ENCODE peak calls at places on chromosomes 6 and 20, in ten cellular contexts. X, T, Y, C, M, A, U, W, D and L are unnamed samples. For H3K9me3, the result is how much of the 10 kb centered on the place peaks cover.

GRCh38 chr6:168122011-168122410 is 43.0 kb upstream of the FRMD1 start:
- DNase-seq in U (no peak), A (no peak), Y (no peak), T (no peak), X (no peak), W (no peak), D (no peak), C (no peak), M (no peak), L (no peak)

GRCh38 chr6:138000955-138001354 is 106.3 kb downstream of the PERP start:
- DNase-seq in X (no peak), Y (no peak), A (no peak), M (no peak), D (no peak), T (no peak), U (no peak), C (no peak), W (no peak), L (no peak)

GRCh38 chr6:31821301-31822037 is 6.1 kb upstream of the HSPA1B start:
- DNase-seq in W (peak), T (no peak), M (peak), Y (peak), X (no peak), A (peak), U (peak), C (peak), D (peak), L (no peak)

GRCh38 chr6:105972440-105972839 is 113.7 kb upstream of the PRDM1 start:
- DNase-seq in Y (no peak), T (no peak), D (no peak), U (no peak), X (no peak), C (no peak), M (no peak), A (no peak), W (no peak), L (no peak)

GRCh38 chr6:90425161-90425641 is 128.6 kb upstream of the BACH2 start:
- DNase-seq in U (no peak), C (no peak), D (no peak), W (no peak), X (no peak), Y (no peak), M (no peak), A (no peak), T (no peak), L (no peak)

GRCh38 chr6:16683524-16684194 is 77.6 kb downstream of the ATXN1 start:
- DNase-seq in U (peak), A (peak), C (peak), T (no peak), Y (no peak), W (no peak), M (no peak), X (no peak), D (peak), L (peak)

GRCh38 chr20:43947316-43947710 is 32.7 kb downstream of the TOX2 start:
- DNase-seq in X (no peak), M (no peak), U (no peak), C (no peak), A (peak), Y (no peak), T (no peak), W (no peak), D (no peak), L (no peak)

GRCh38 chr6:89045585-89045984 is 35.0 kb upstream of the PNRC1 start:
- DNase-seq in Y (no peak), D (no peak), M (no peak), C (no peak), A (peak), X (no peak), T (no peak), W (no peak), U (no peak), L (no peak)

GRCh38 chr6:34536251-34536958 is 19.7 kb downstream of the SPDEF start:
- DNase-seq in D (no peak), T (no peak), Y (peak), U (no peak), M (no peak), A (no peak), W (no peak), C (no peak), X (no peak), L (no peak)

GRCh38 chr6:113495521-113495920 is 361.6 kb upstream of the MARCKS start:
- DNase-seq in A (peak), C (peak), T (no peak), X (no peak), M (no peak), U (no peak), W (no peak), D (peak), Y (no peak), L (no peak)

GRCh38 chr6:106820412-106820852 is 154.1 kb downstream of the CD24 start:
- DNase-seq in M (no peak), Y (no peak), T (no peak), C (no peak), D (peak), X (no peak), A (peak), U (no peak), W (no peak), L (no peak)

GRCh38 chr6:151276112-151276745 is 36.5 kb downstream of the AKAP12 start:
- DNase-seq in M (peak), C (peak), W (peak), Y (no peak), A (peak), X (no peak), T (no peak), D (peak), U (peak), L (no peak)

GRCh38 chr6:44409207-44409796 is 21.8 kb downstream of the CDC5L start:
- DNase-seq in Y (no peak), C (no peak), W (no peak), D (no peak), T (no peak), A (no peak), M (no peak), X (no peak), U (no peak), L (no peak)

GRCh38 chr6:167565884-167566491 is 241.1 kb downstream of the TTLL2 start:
- DNase-seq in C (no peak), D (no peak), U (peak), W (peak), T (no peak), A (no peak), X (no peak), Y (no peak), M (no peak), L (no peak)

GRCh38 chr6:100339574-100340255 is 125.0 kb downstream of the SIM1 start:
- DNase-seq in D (no peak), C (peak), A (no peak), U (no peak), X (no peak), T (no peak), W (no peak), M (no peak), Y (no peak), L (no peak)

GRCh38 chr6:18389479-18389878 is 2.3 kb downstream of the RNF144B start:
- DNase-seq in D (peak), M (no peak), X (no peak), U (no peak), T (no peak), A (peak), W (no peak), C (peak), Y (no peak), L (no peak)

GRCh38 chr6:127462391-127462790 is 3.2 kb upstream of the KIAA0408 start:
- DNase-seq in M (no peak), A (peak), X (no peak), U (no peak), W (no peak), C (no peak), D (no peak), T (no peak), Y (no peak), L (no peak)

GRCh38 chr20:3559231-3559630 is 88.4 kb downstream of the ATRN start:
- DNase-seq in W (no peak), X (no peak), U (no peak), D (no peak), M (no peak), A (no peak), T (no peak), Y (no peak), C (no peak), L (no peak)

GRCh38 chr20:56422131-56422823 is 10.2 kb downstream of the CASS4 start:
- DNase-seq in X (no peak), W (no peak), A (peak), T (no peak), C (peak), D (peak), Y (no peak), U (no peak), M (no peak), L (no peak)

GRCh38 chr6:169046483-169047192 is 207.0 kb downstream of the THBS2 start:
- DNase-seq in T (no peak), C (peak), X (no peak), A (peak), W (no peak), D (peak), M (no peak), Y (no peak), U (no peak), L (no peak)

GRCh38 chr20:2955257-2955950 is 82.1 kb downstream of the PTPRA start:
- DNase-seq in C (no peak), Y (no peak), M (no peak), T (no peak), A (peak), X (no peak), W (no peak), U (no peak), D (peak), L (no peak)

GRCh38 chr6:13302291-13302690 is 26.0 kb downstream of the TBC1D7 start:
- DNase-seq in Y (no peak), D (no peak), T (no peak), A (no peak), C (no peak), U (no peak), W (no peak), X (no peak), M (no peak), L (no peak)

GRCh38 chr20:11979306-11980128 is 61.8 kb downstream of the BTBD3 start:
- DNase-seq in C (no peak), D (no peak), A (no peak), M (no peak), X (no peak), W (no peak), U (no peak), Y (no peak), T (no peak), L (no peak)

GRCh38 chr6:169073311-169073710 is 180.3 kb downstream of the THBS2 start:
- DNase-seq in M (no peak), X (no peak), A (peak), C (no peak), W (no peak), Y (no peak), T (no peak), D (peak), U (no peak), L (no peak)

GRCh38 chr6:110421749-110422443 is 6.5 kb upstream of the DDO start:
- DNase-seq in D (no peak), A (no peak), W (no peak), C (no peak), Y (no peak), U (no peak), X (no peak), M (no peak), T (no peak), L (no peak)

GRCh38 chr20:30503992-30504570 is 753.4 kb upstream of the DEFB115 start:
- DNase-seq in X (no peak), Y (no peak), M (no peak), U (no peak), W (no peak), A (no peak), C (no peak), D (no peak), T (no peak), L (no peak)

GRCh38 chr20:30502670-30503069 is 754.8 kb upstream of the DEFB115 start:
- DNase-seq in X (no peak), C (no peak), M (no peak), W (no peak), T (no peak), U (no peak), Y (no peak), A (no peak), D (peak), L (no peak)

GRCh38 chr20:30505566-30505965 is 751.9 kb upstream of the DEFB115 start:
- DNase-seq in A (no peak), U (no peak), T (no peak), M (no peak), X (no peak), C (no peak), Y (no peak), D (no peak), W (no peak), L (no peak)

GRCh38 chr20:30500829-30501440 is 756.5 kb upstream of the DEFB115 start:
- DNase-seq in U (no peak), C (no peak), M (no peak), D (no peak), W (no peak), X (no peak), T (no peak), Y (no peak), A (no peak), L (no peak)

DNA sequence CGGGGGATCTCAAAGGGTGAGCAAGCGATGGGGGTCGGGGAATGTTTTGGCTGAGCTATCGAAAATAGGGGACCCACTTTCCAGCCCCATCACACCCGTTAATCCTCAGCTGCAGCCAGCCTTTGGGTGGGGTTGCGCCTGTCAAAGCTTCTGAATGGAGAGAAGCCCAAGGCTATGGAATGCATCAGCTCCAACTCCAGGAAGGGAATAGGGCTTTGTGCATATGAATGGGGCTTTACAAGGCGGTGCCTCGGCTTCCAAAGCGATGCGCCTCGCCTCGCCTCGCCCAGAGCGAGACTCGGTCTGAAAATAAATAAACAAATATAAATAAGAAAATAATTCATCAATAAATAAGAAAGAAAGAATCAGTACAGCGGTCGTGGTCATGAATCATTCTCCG is 751.4 kb upstream of the DEFB115 start:
- DNase-seq in Y (no peak), T (no peak), D (no peak), C (no peak), U (no peak), A (no peak), X (no peak), W (no peak), M (no peak), L (no peak)
- H3K9me3 ChIP-seq in Y (under half), T (under half), D (under half), C (under half), U (under half), A (under half), X (under half), W (under half), M (under half), L (under half)

GRCh38 chr6:281469-282103 is 10.7 kb upstream of the DUSP22 start:
- DNase-seq in M (no peak), A (no peak), T (no peak), Y (no peak), W (no peak), X (no peak), D (no peak), U (no peak), C (no peak), L (no peak)
- H3K9me3 ChIP-seq in M (under half), A (under half), T (under half), Y (under half), W (under half), X (under half), D (under half), U (under half), C (under half), L (under half)

GRCh38 chr6:354631-355280 is 36.8 kb upstream of the IRF4 start:
- DNase-seq in C (no peak), Y (no peak), A (no peak), T (no peak), M (no peak), X (no peak), U (no peak), W (no peak), D (no peak), L (no peak)
- H3K9me3 ChIP-seq in C (under half), Y (under half), A (under half), T (under half), M (under half), X (under half), U (under half), W (under half), D (under half), L (under half)

DNA sequence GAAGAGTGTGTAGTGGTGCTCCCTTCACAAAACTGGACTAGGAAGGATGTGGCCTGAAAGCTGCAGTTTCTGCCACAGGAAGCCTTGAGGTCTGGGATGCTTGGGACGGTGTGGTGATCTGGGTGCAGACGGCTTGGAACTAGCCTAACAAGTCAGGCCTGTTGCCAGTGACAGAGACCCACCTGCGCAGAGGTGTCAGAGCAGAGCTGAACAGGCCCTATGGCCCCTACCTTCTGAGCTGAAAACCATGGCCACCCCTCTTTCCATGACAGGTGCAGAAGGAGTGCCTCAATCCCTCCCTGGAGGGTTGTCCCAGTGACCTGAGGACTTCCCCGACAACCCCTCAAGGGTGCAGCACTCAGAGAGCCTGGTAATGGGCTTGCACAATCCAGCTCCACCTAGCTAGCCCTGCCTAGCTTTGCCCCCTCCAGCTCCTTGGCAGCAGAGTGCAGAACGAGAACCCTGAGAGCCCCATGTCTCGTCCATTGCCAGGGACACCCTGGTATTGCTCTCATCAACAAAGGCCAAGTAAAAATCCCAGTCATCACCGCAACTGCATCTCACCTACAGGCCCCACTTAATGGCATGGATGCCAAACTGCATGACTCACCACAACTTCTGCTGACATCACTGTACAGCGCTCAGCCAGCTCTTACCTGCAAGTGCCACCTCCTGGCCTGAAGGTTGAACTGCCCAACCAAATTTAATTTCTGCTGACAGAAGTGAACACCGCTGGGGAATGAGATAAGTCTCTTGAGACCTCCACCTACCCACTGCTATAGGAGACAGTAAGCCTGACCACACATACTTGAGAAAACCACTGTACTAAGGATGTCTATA is 563.1 kb downstream of the TFAP2A start:
- DNase-seq in T (no peak), A (peak), C (peak), W (no peak), X (no peak), Y (no peak), U (no peak), D (no peak), M (no peak), L (no peak)
- H3K9me3 ChIP-seq in T (under half), A (under half), C (under half), W (half or more), X (under half), Y (under half), U (under half), D (under half), M (under half), L (under half)

DNA sequence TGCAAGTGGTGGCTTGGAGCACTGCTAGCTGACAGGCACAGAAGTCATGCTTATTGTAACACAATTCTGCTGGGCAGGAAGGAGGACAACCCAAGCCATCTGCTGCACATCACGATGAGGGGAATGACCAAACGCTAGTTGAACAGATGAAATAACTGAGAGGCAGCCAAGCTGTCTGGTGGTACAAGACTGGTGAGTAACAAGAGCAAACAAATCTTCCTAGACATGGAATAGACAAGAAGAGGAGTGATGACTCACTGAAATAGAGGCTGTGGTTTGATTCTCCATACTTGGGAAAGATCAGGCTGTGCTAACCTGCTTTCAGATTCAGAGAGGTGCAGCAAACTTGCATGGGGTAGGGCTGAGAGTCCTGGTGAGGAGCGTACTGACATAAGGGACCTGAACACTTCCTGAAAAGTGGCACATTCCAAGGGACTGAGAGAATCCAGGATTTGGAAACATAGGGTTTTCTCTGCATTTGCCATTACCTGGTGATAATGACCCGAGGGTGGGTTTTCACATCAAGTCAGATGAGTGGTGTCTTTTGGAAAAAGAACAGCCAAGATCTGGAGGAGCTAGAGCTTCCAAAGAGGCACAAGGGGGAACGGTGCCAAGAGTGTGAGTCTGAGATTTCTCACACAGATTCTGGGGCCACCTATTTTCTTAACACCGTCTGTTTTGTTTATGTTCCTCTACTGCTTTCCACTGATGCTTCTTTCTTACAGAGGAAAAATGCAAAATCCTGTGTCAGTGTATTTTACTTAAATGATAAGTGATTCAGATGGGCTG is 60.0 kb downstream of the PRL start:
- DNase-seq in A (peak), X (no peak), Y (no peak), D (peak), W (no peak), C (peak), T (no peak), M (no peak), U (peak), L (no peak)
- H3K9me3 ChIP-seq in A (under half), X (under half), Y (under half), D (under half), W (under half), C (under half), T (under half), M (under half), U (under half), L (under half)

DNA sequence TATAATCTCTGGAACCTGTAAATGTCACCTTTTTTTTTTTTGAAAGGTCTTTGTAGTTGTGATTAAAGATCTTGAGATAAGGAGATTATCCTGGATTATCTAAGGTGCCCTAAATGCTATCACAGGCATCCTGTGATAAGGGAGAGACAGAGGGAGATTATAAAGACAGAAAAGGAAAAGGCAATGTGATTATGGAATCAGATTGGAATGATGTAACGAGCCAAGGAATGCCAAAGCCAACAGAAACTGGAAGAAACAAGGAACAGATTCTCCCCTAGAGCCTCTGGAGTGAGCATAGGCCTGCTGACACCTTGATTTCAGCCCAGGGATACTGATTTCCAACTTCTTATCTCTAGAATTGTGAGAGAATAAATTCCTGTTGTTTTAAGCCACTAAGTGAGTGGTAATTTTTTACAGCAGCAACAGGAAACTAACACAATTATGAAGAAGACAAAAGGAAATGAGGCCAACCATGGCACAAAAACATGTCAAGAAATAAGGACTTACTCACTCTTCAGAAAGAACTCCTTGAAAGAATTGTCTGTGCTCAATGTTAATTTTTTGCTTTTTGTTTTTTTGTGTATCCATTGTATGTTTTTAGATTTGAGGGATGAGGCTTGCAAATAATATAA is 82.7 kb downstream of the CFAP61 start:
- DNase-seq in T (no peak), A (no peak), M (no peak), Y (no peak), W (no peak), D (no peak), U (no peak), X (no peak), C (no peak), L (no peak)
- H3K9me3 ChIP-seq in T (under half), A (under half), M (under half), Y (under half), W (half or more), D (under half), U (under half), X (under half), C (under half), L (under half)

DNA sequence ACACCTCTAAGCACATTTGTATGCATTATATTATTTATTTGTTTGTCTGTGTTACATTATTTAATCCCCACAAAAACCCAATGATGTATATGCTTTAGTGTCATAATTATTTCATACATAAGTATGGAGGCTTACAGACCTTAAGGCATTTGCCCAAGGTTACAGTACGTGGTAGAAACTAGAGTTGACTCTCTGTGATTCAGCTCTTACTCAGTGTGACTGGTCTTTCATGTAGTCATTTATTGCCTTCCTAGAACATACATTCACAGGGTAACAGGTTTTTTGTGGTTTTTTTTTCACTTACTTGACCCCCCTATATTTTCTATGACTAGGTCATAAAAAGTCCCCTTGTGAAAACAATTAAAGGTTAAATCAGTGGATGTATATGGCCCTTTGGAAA is 566.8 kb downstream of the TFAP2A start:
- DNase-seq in U (no peak), M (no peak), Y (no peak), W (no peak), T (no peak), X (no peak), C (peak), A (peak), D (no peak), L (no peak)
- H3K9me3 ChIP-seq in U (under half), M (under half), Y (under half), W (half or more), T (under half), X (under half), C (under half), A (under half), D (under half), L (under half)